ENCODE peak calls at places on chromosomes 12 and 14, in eight cellular contexts. I is GM23248; B is cerebellum; L is occipital lobe; U is astrocyte of the spinal cord; Y is pancreas; C is RWPE1; N is activated CD4-positive, alpha-beta T cell treated with anti-CD3 and anti-CD28 coated beads, Interleukin-2, amount 50 U/mL, for 1 hour. D is an unnamed sample.

GRCh38 chr14:69129264-69129880 is 23.5 kb downstream of the DCAF5 start:
- DNase-seq in I (peak), B (peak), L (peak), U (peak), Y (peak), C (peak), N (peak), D (peak)

GRCh38 chr14:90969493-90970166 is 90.8 kb downstream of the RPS6KA5 start:
- DNase-seq in I (no peak), B (no peak), L (no peak), U (peak), Y (no peak), C (no peak), N (no peak), D (no peak)

GRCh38 chr14:73272393-73272792 is 35.1 kb downstream of the PAPLN start:
- DNase-seq in I (no peak), B (no peak), L (no peak), U (no peak), Y (no peak), C (no peak), N (no peak), D (no peak)

GRCh38 chr12:52316701-52317100 is 4.5 kb downstream of the KRT83 start:
- DNase-seq in I (no peak), B (no peak), L (no peak), U (no peak), Y (no peak), C (no peak), N (no peak), D (no peak)

GRCh38 chr14:61694039-61694438 is 1.3 kb upstream of the HIF1A start:
- DNase-seq in I (no peak), B (no peak), L (no peak), U (no peak), Y (no peak), C (no peak), N (no peak), D (no peak)

GRCh38 chr12:118874698-118875548 is 106.4 kb upstream of the SRRM4 start:
- DNase-seq in I (no peak), B (no peak), L (no peak), U (no peak), Y (no peak), C (no peak), N (no peak), D (no peak)

GRCh38 chr12:114670257-114670955 is 13.6 kb downstream of the TBX3 start:
- DNase-seq in I (peak), B (no peak), L (no peak), U (peak), Y (no peak), C (no peak), N (no peak), D (no peak)

GRCh38 chr14:75514673-75515630 is 7.3 kb upstream of the BATF start:
- DNase-seq in I (peak), B (no peak), L (no peak), U (peak), Y (no peak), C (no peak), N (peak), D (peak)

GRCh38 chr12:111462134-111462821 is 56.6 kb downstream of the SH2B3 start:
- DNase-seq in I (peak), B (no peak), L (no peak), U (peak), Y (no peak), C (no peak), N (no peak), D (no peak)

GRCh38 chr12:53054112-53054878 is 4.4 kb downstream of the TNS2 start:
- DNase-seq in I (peak), B (peak), L (peak), U (peak), Y (peak), C (peak), N (peak), D (peak)

GRCh38 chr14:66038214-66038977 is 447.8 kb upstream of the CCDC196 start:
- DNase-seq in I (peak), B (no peak), L (no peak), U (no peak), Y (no peak), C (peak), N (no peak), D (no peak)

GRCh38 chr12:81216739-81217138 is 138.9 kb downstream of the ACSS3 start:
- DNase-seq in I (no peak), B (no peak), L (no peak), U (no peak), Y (no peak), C (no peak), N (no peak), D (no peak)

GRCh38 chr14:24392327-24393098 is 6.3 kb upstream of the NYNRIN start:
- DNase-seq in I (peak), B (no peak), L (no peak), U (peak), Y (no peak), C (peak), N (no peak), D (no peak)

GRCh38 chr12:96399081-96399918 is 939 bp downstream of the CDK17 start:
- DNase-seq in I (peak), B (peak), L (peak), U (peak), Y (peak), C (peak), N (peak), D (peak)

GRCh38 chr12:27330846-27331245 is 1.8 kb upstream of the BMAL2 start:
- DNase-seq in I (peak), B (no peak), L (no peak), U (no peak), Y (no peak), C (no peak), N (no peak), D (no peak)

GRCh38 chr14:23034498-23035302 is at the start of gene PSMB5:
- DNase-seq in I (peak), B (peak), L (no peak), U (peak), Y (peak), C (peak), N (peak), D (peak)

GRCh38 chr12:14239935-14240872 is 125.3 kb upstream of the ATF7IP start:
- DNase-seq in I (no peak), B (no peak), L (no peak), U (no peak), Y (no peak), C (no peak), N (no peak), D (peak)

GRCh38 chr12:95336387-95337067 is 118.9 kb downstream of the VEZT start:
- DNase-seq in I (peak), B (peak), L (peak), U (peak), Y (peak), C (peak), N (no peak), D (peak)

GRCh38 chr12:51307655-51308593 is 16.1 kb downstream of the BIN2 start:
- DNase-seq in I (peak), B (no peak), L (no peak), U (peak), Y (no peak), C (peak), N (no peak), D (no peak)

GRCh38 chr12:21607701-21608100 is 3.1 kb upstream of the GYS2 start:
- DNase-seq in I (peak), B (no peak), L (no peak), U (peak), Y (no peak), C (no peak), N (no peak), D (no peak)

GRCh38 chr12:115771065-115771464 is 506.4 kb downstream of the MED13L start:
- DNase-seq in I (peak), B (no peak), L (no peak), U (no peak), Y (no peak), C (no peak), N (no peak), D (peak)

GRCh38 chr14:36767603-36768281 is 106.1 kb downstream of the PAX9 start:
- DNase-seq in I (peak), B (no peak), L (no peak), U (peak), Y (no peak), C (peak), N (no peak), D (no peak)

GRCh38 chr14:65349100-65349499 is 63.4 kb upstream of the FUT8 start:
- DNase-seq in I (no peak), B (no peak), L (no peak), U (no peak), Y (no peak), C (no peak), N (no peak), D (no peak)

GRCh38 chr12:24739094-24739779 is 209.7 kb downstream of the BCAT1 start:
- DNase-seq in I (no peak), B (no peak), L (no peak), U (no peak), Y (no peak), C (no peak), N (no peak), D (no peak)

GRCh38 chr14:76293923-76294322 is 82.0 kb upstream of the ESRRB start:
- DNase-seq in I (no peak), B (no peak), L (no peak), U (no peak), Y (peak), C (no peak), N (no peak), D (no peak)

GRCh38 chr14:32933943-32934890 is 4.5 kb upstream of the NPAS3 start:
- DNase-seq in I (peak), B (no peak), L (peak), U (peak), Y (peak), C (no peak), N (no peak), D (peak)

GRCh38 chr12:111093428-111094142 is 173.2 kb upstream of the MYL2 start:
- DNase-seq in I (no peak), B (no peak), L (no peak), U (no peak), Y (no peak), C (no peak), N (peak), D (no peak)

GRCh38 chr12:129186952-129187351 is 333.7 kb downstream of the GLT1D1 start:
- DNase-seq in I (no peak), B (no peak), L (no peak), U (no peak), Y (no peak), C (no peak), N (no peak), D (no peak)

D was measured in mucosa of descending colon.